ENCODE peak calls at places on chromosomes 2 and 18, in nine cellular contexts. S is cardiac muscle cell, Q is PC-3, Z is aorta, K is heart right ventricle, T is MM.1S, O is colonic mucosa, F is heart left ventricle, C is right cardiac atrium. I is an unnamed sample.

GRCh38 chr2:128513416-128514283 is 195.0 kb upstream of the HS6ST1 start:
- DNase-seq in Z (peak; percentile 71), K (no peak), O (no peak), C (peak; percentile 73), Q (no peak), S (no peak), F (no peak), T (no peak), I (no peak)

GRCh38 chr2:143903172-143903856 is 616.6 kb downstream of the ZEB2 start:
- DNase-seq in T (no peak), O (no peak), S (no peak), F (no peak), Q (no peak), K (no peak), Z (no peak), C (no peak), I (no peak)

GRCh38 chr2:143954208-143954607 is 565.7 kb downstream of the ZEB2 start:
- DNase-seq in Z (no peak), S (peak; percentile 35), T (no peak), K (no peak), Q (peak; percentile 36), C (no peak), O (no peak), F (no peak), I (no peak)

GRCh38 chr2:20624156-20624883 is 26.6 kb downstream of the HS1BP3 start:
- DNase-seq in C (peak; percentile 60), F (peak; percentile 18), K (no peak), T (no peak), O (no peak), Z (peak; percentile 37), Q (no peak), S (no peak), I (no peak)

GRCh38 chr2:241584446-241584845 is 25.9 kb downstream of the BOK start:
- DNase-seq in K (no peak), T (no peak), Q (peak; percentile 36), S (peak; percentile 44), O (no peak), Z (no peak), C (no peak), F (no peak), I (no peak)

GRCh38 chr2:106080955-106081354 is 113.1 kb downstream of the UXS1 start:
- DNase-seq in K (no peak), Z (no peak), C (no peak), S (no peak), Q (no peak), F (no peak), T (no peak), O (no peak), I (no peak)

GRCh38 chr18:74679006-74679678 is 81.5 kb downstream of the ZNF407 start:
- DNase-seq in F (no peak), K (no peak), Q (no peak), Z (no peak), S (no peak), T (no peak), C (no peak), O (no peak), I (no peak)

GRCh38 chr18:32661486-32662299 is 111.1 kb downstream of the KLHL14 start:
- DNase-seq in F (no peak), Z (no peak), K (no peak), O (no peak), T (no peak), S (no peak), Q (peak; percentile 51), C (no peak), I (no peak)

GRCh38 chr2:20421988-20422678 is 24.7 kb upstream of the RHOB start:
- DNase-seq in T (no peak), Z (peak; percentile 96), C (peak; percentile 97), O (peak; percentile 64), K (peak; percentile 88), F (peak; percentile 88), Q (peak; percentile 95), S (peak; percentile 94), I (peak; percentile 92)

GRCh38 chr18:58766164-58766563 is 94.9 kb downstream of the MALT1 start:
- DNase-seq in Q (no peak), C (no peak), O (no peak), S (no peak), K (no peak), F (peak; percentile 8), Z (no peak), T (no peak), I (no peak)

GRCh38 chr2:239710953-239711861 is 310.4 kb upstream of the HDAC4 start:
- DNase-seq in K (no peak), Q (no peak), T (no peak), Z (peak; percentile 19), C (no peak), F (peak; percentile 2), S (no peak), O (no peak), I (no peak)

GRCh38 chr2:75602724-75603342 is 42.1 kb upstream of the EVA1A start:
- DNase-seq in Q (peak; percentile 86), K (no peak), F (no peak), T (no peak), O (no peak), C (no peak), Z (no peak), S (peak; percentile 57), I (no peak)

GRCh38 chr2:111903930-111904439 is 5.6 kb downstream of the MERTK start:
- DNase-seq in Q (no peak), T (no peak), S (no peak), F (no peak), O (no peak), K (no peak), C (no peak), Z (no peak), I (no peak)

GRCh38 chr2:147855316-147855715 is 10.5 kb downstream of the ACVR2A start:
- DNase-seq in F (no peak), S (no peak), Q (no peak), K (no peak), O (no peak), Z (no peak), C (no peak), T (no peak), I (no peak)

GRCh38 chr2:76019130-76019529 is 308.4 kb upstream of the GCFC2 start:
- DNase-seq in Z (no peak), T (peak; percentile 34), O (no peak), C (no peak), F (no peak), Q (no peak), K (no peak), S (no peak), I (no peak)

DNA sequence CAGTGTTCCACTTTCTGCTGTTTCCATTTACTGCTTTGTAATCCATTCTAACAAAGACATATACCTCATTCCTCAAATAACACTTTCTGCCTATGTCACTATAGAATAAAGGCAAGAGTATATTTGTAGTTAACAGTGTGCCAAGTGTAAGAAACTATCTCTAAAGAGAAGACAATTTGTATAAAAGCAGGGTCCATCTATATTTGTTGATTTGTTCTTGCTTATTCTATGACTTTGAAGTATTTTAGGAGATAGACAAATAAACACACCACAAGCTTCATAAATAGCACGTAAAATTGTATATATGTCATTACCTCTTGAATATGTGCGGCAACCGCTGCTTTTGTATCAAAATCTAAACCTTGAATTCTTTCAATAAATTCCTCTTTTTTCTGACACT is 56.0 kb downstream of the CCDC88A start:
- DNase-seq in K (no peak), Z (no peak), S (no peak), F (no peak), C (no peak), O (no peak), Q (no peak), T (no peak), I (no peak)
- H3K4me3 ChIP-seq in K (no peak overlapping the region), Z (no peak overlapping the region), S (no peak overlapping the region), F (no peak overlapping the region), C (no peak overlapping the region), O (no peak overlapping the region), Q (no peak overlapping the region), T (no peak overlapping the region), I (no peak overlapping the region)

GRCh38 chr2:201350879-201351278 is 6.3 kb downstream of the FLACC1 start:
- DNase-seq in T (no peak), Q (no peak), Z (no peak), S (no peak), F (no peak), C (peak; percentile 21), O (no peak), K (no peak), I (no peak)
- H3K4me1 ChIP-seq in T (no peaks in the 10 kb centered on the region), Q (no peaks in the 10 kb centered on the region), Z (no peaks in the 10 kb centered on the region), S (no peaks in the 10 kb centered on the region), F (peaks cover 11% of the 10 kb centered on the region), C (no peaks in the 10 kb centered on the region), O (no peaks in the 10 kb centered on the region), K (peaks cover 10% of the 10 kb centered on the region), I (no peaks in the 10 kb centered on the region)

GRCh38 chr2:132645943-132646804 is 23.8 kb downstream of the LYPD1 start:
- DNase-seq in Z (no peak), T (no peak), K (no peak), C (peak; percentile 60), O (no peak), F (no peak), Q (no peak), S (no peak), I (no peak)

GRCh38 chr2:132642415-132642814 is 27.6 kb downstream of the LYPD1 start:
- DNase-seq in Z (no peak), K (no peak), T (no peak), F (no peak), O (no peak), S (no peak), Q (no peak), C (no peak), I (no peak)

GRCh38 chr2:132651115-132652099 is 18.6 kb downstream of the LYPD1 start:
- DNase-seq in C (no peak), T (peak; percentile 47), Q (peak; percentile 29), Z (no peak), F (no peak), O (no peak), S (peak; percentile 60), K (no peak), I (no peak)

GRCh38 chr2:132645176-132645575 is 24.8 kb downstream of the LYPD1 start:
- DNase-seq in Z (no peak), O (no peak), T (no peak), S (no peak), Q (no peak), F (no peak), C (no peak), K (no peak), I (no peak)

GRCh38 chr2:132646805-132647115 is 23.2 kb downstream of the LYPD1 start:
- DNase-seq in Z (no peak), C (no peak), F (no peak), Q (no peak), O (no peak), K (no peak), T (no peak), S (no peak), I (no peak)
- H3K4me3 ChIP-seq in Z (no peak overlapping the region), C (no peak overlapping the region), F (no peak overlapping the region), Q (no peak overlapping the region), O (no peak overlapping the region), K (no peak overlapping the region), T (no peak overlapping the region), S (no peak overlapping the region), I (no peak overlapping the region)

DNA sequence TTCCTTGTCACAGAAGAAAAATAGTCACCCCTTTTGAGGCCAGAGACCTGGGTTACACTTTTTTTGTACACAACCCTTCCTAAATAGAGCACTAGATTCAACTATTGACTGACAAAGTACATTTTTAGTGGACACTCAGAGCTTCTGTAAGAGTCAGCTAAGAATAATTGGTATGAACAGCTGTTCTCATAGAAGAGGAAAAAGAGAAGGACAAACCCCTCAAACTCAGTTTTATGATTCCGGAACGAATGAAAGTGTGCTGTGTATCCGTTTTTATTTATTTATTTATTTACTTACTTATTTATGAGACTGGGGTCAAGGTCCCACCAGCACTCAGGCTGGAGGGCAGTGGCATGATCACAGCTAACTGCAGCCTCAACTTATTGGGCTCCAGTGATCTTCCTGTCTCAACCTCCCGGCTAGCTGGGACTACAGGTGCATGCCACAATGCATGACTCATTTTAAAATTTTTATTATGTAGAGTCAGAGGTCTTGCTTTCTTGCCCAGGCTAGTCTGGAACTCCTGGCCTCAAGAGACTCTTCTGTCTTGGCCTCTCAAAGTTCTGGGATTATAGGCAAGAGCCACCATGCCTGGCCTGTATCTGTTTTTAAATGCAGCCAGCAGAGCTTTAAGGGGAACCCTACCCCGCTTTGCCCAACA is 36.0 kb upstream of the FZD5 start:
- DNase-seq in T (no peak), O (no peak), Q (peak; percentile 66), F (no peak), Z (no peak), K (no peak), C (no peak), S (no peak), I (no peak)
- H3K4me1 ChIP-seq in T (no peaks in the 10 kb centered on the region), O (no peaks in the 10 kb centered on the region), Q (peaks cover 16% of the 10 kb centered on the region), F (peaks cover 7% of the 10 kb centered on the region), Z (no peaks in the 10 kb centered on the region), K (peaks cover 11% of the 10 kb centered on the region), C (peaks cover 5% of the 10 kb centered on the region), S (no peaks in the 10 kb centered on the region), I (no peaks in the 10 kb centered on the region)